ENCODE peak calls at places on chromosomes 11 and 22, in four cellular contexts. U is fibroblast of lung, D is left colon, Z is ACHN. F is an unnamed sample.

GRCh38 chr11:113387605-113388211 is at the start of gene ANKK1:
- DNase-seq in Z (no peak), U (no peak), D (peak; percentile 41), F (no peak)

GRCh38 chr22:44783091-44783490 is 30.7 kb downstream of the ARHGAP8 start:
- DNase-seq in Z (no peak), D (no peak), U (no peak), F (no peak)

GRCh38 chr11:27699242-27699925 is 871 bp downstream of the BDNF start:
- DNase-seq in D (no peak), U (peak; percentile 59), Z (peak; percentile 54), F (peak; percentile 22)

GRCh38 chr11:112129656-112130055 is 34.2 kb downstream of the IL18 start:
- DNase-seq in U (no peak), D (no peak), Z (no peak), F (no peak)

GRCh38 chr22:43148581-43148980 is 2.8 kb upstream of the TSPO start:
- DNase-seq in U (no peak), Z (no peak), D (no peak), F (no peak)

GRCh38 chr11:61021661-61022212 is 50.3 kb downstream of the CD6 start:
- DNase-seq in U (no peak), D (peak; percentile 83), Z (no peak), F (no peak)

GRCh38 chr11:4025248-4025956 is 69.2 kb upstream of the RRM1 start:
- DNase-seq in U (peak; percentile 80), Z (no peak), D (no peak), F (no peak)

GRCh38 chr11:114155116-114155515 is 95.6 kb downstream of the ZBTB16 start:
- DNase-seq in Z (no peak), U (no peak), D (no peak), F (no peak)

F was measured in RKO.